ENCODE peak calls at places on chromosomes 16 and 17, in nine cellular contexts. W is fibroblast of the aortic adventitia, A is mucosa of descending colon, U is endothelial cell of umbilical vein, O is kidney, I is esophagus squamous epithelium, Q is tibial artery, E is mammary epithelial cell, T is BJ. C is an unnamed sample.

GRCh38 chr17:40993856-40994255 is at the start of gene KRTAP3-3:
- DNase-seq in O (no peak), E (no peak), U (no peak), Q (no peak), I (no peak), A (no peak), T (no peak), W (no peak), C (no peak)

GRCh38 chr17:20174588-20175265 is 165.6 kb downstream of the SPECC1 start:
- DNase-seq in A (no peak), Q (no peak), E (no peak), I (no peak), W (peak), U (no peak), T (no peak), O (no peak), C (no peak)

GRCh38 chr17:42647778-42648177 is 11.3 kb upstream of the TUBG2 start:
- DNase-seq in I (no peak), W (no peak), U (no peak), Q (no peak), E (no peak), T (no peak), A (no peak), O (no peak), C (no peak)

GRCh38 chr17:72725432-72726068 is 366.9 kb downstream of the SLC39A11 start:
- DNase-seq in I (no peak), O (no peak), A (peak), T (no peak), U (peak), W (peak), Q (no peak), E (peak), C (no peak)

GRCh38 chr16:89033304-89033703 is 56.3 kb upstream of the CBFA2T3 start:
- DNase-seq in A (peak), I (no peak), E (no peak), Q (no peak), O (peak), U (no peak), T (no peak), W (no peak), C (no peak)

GRCh38 chr16:31267332-31268032 is 7.7 kb downstream of the ITGAM start:
- DNase-seq in Q (no peak), U (no peak), W (no peak), I (no peak), O (no peak), A (no peak), T (no peak), E (peak), C (no peak)

GRCh38 chr16:86923656-86924055 is 345.3 kb downstream of the FOXL1 start:
- DNase-seq in Q (no peak), I (no peak), E (no peak), U (peak), W (no peak), A (no peak), T (no peak), O (no peak), C (no peak)

GRCh38 chr17:55680983-55681382 is 41.7 kb downstream of the TMEM100 start:
- DNase-seq in O (no peak), I (no peak), U (no peak), Q (no peak), E (no peak), T (no peak), A (no peak), W (no peak), C (no peak)

GRCh38 chr17:4810696-4811289 is 3.8 kb downstream of the PLD2 start:
- DNase-seq in I (no peak), Q (no peak), T (no peak), E (no peak), U (no peak), A (no peak), W (no peak), O (no peak), C (no peak)

GRCh38 chr17:14121952-14122351 is 52.6 kb downstream of the COX10 start:
- DNase-seq in O (no peak), U (peak), T (no peak), E (no peak), Q (no peak), A (no peak), W (no peak), I (no peak), C (no peak)

GRCh38 chr17:14304876-14305636 is 4.2 kb downstream of the HS3ST3B1 start:
- DNase-seq in A (no peak), W (peak), I (no peak), Q (no peak), T (no peak), O (no peak), U (no peak), E (no peak), C (no peak)

GRCh38 chr17:78124081-78124835 is 4.3 kb downstream of the TMC6 start:
- DNase-seq in O (peak), U (no peak), T (no peak), A (peak), E (no peak), W (no peak), I (no peak), Q (no peak), C (no peak)

GRCh38 chr16:47887496-47887895 is 268.3 kb downstream of the ABCC12 start:
- DNase-seq in E (peak), I (no peak), Q (no peak), T (no peak), W (peak), U (no peak), A (no peak), O (no peak), C (no peak)

GRCh38 chr17:31491794-31492171 is 100.3 kb downstream of the RAB11FIP4 start:
- DNase-seq in W (no peak), E (peak), O (peak), I (no peak), U (no peak), Q (no peak), T (no peak), A (no peak), C (no peak)

GRCh38 chr16:89256651-89257254 is 39.2 kb downstream of the ZNF778 start:
- DNase-seq in W (peak), E (peak), T (no peak), A (peak), I (no peak), U (peak), O (peak), Q (peak), C (no peak)

GRCh38 chr16:3561626-3562025 is 15.6 kb downstream of the NLRC3 start:
- DNase-seq in E (no peak), I (no peak), T (no peak), Q (no peak), U (no peak), W (no peak), O (peak), A (no peak), C (no peak)

GRCh38 chr16:67207857-67208524 is 9.1 kb downstream of the ELMO3 start:
- DNase-seq in T (peak), O (peak), U (no peak), Q (no peak), I (no peak), W (no peak), A (no peak), E (peak), C (no peak)

GRCh38 chr17:73099504-73099903 is 7.0 kb upstream of the SLC39A11 start:
- DNase-seq in I (no peak), E (no peak), T (no peak), Q (no peak), A (no peak), O (no peak), U (no peak), W (no peak), C (no peak)

GRCh38 chr17:77961741-77962140 is 3.2 kb downstream of the TNRC6C start:
- DNase-seq in T (no peak), W (peak), U (no peak), I (no peak), Q (no peak), E (no peak), O (no peak), A (no peak), C (no peak)

GRCh38 chr16:7363397-7364053 is 30.9 kb downstream of the RBFOX1 start:
- DNase-seq in T (no peak), A (no peak), I (no peak), Q (no peak), W (no peak), O (no peak), U (no peak), E (no peak), C (no peak)

GRCh38 chr16:35562471-35562870 is 2103.1 kb downstream of the TP53TG3F start:
- DNase-seq in A (no peak), O (no peak), W (no peak), Q (no peak), I (no peak), U (no peak), T (no peak), E (no peak), C (no peak)

GRCh38 chr16:30829130-30830071 is 42.4 kb upstream of the ZNF629 start:
- DNase-seq in W (no peak), O (no peak), E (no peak), T (no peak), I (no peak), A (peak), U (no peak), Q (no peak), C (no peak)

GRCh38 chr17:79331492-79331891 is 256.9 kb downstream of the ENGASE start:
- DNase-seq in T (no peak), O (no peak), Q (no peak), W (no peak), E (peak), U (no peak), I (no peak), A (no peak), C (no peak)

GRCh38 chr16:50834701-50835100 is 92.8 kb downstream of the CYLD start:
- DNase-seq in Q (no peak), W (no peak), E (no peak), T (no peak), I (no peak), O (no peak), U (no peak), A (no peak), C (no peak)

GRCh38 chr17:59349178-59349577 is 17.7 kb downstream of the YPEL2 start:
- DNase-seq in W (no peak), T (no peak), O (no peak), A (no peak), Q (no peak), U (no peak), E (no peak), I (no peak), C (no peak)

GRCh38 chr17:79667121-79667715 is 56.4 kb upstream of the RBFOX3 start:
- DNase-seq in W (no peak), I (no peak), A (no peak), E (no peak), U (no peak), O (no peak), Q (no peak), T (no peak), C (no peak)

GRCh38 chr17:61366076-61366714 is 33.4 kb upstream of the TBX2 start:
- DNase-seq in U (no peak), T (no peak), W (no peak), Q (no peak), O (no peak), A (no peak), I (no peak), E (no peak), C (no peak)

GRCh38 chr17:75405365-75406221 is at the start of gene GRB2:
- DNase-seq in A (peak), O (peak), W (peak), U (peak), E (peak), I (peak), T (peak), Q (peak), C (peak)

GRCh38 chr17:75400326-75400939 is 5.0 kb downstream of the GRB2 start:
- DNase-seq in W (no peak), I (no peak), Q (no peak), E (no peak), U (no peak), A (no peak), O (no peak), T (no peak), C (no peak)

GRCh38 chr17:75404739-75405364 is 626 bp downstream of the GRB2 start:
- DNase-seq in Q (no peak), O (peak), T (no peak), U (peak), E (peak), I (no peak), W (peak), A (peak), C (no peak)

GRCh38 chr17:75404223-75404738 is 1.2 kb downstream of the GRB2 start:
- DNase-seq in E (peak), U (peak), T (no peak), I (no peak), O (no peak), A (peak), Q (peak), W (peak), C (no peak)

GRCh38 chr17:75402038-75402437 is 3.4 kb downstream of the GRB2 start:
- DNase-seq in Q (no peak), W (no peak), U (no peak), O (no peak), I (no peak), A (no peak), E (no peak), T (no peak), C (no peak)
- H3K4me3 ChIP-seq in Q (no peak), W (no peak), U (no peak), O (no peak), I (no peak), A (no peak), E (no peak), T (no peak), C (no peak)

DNA sequence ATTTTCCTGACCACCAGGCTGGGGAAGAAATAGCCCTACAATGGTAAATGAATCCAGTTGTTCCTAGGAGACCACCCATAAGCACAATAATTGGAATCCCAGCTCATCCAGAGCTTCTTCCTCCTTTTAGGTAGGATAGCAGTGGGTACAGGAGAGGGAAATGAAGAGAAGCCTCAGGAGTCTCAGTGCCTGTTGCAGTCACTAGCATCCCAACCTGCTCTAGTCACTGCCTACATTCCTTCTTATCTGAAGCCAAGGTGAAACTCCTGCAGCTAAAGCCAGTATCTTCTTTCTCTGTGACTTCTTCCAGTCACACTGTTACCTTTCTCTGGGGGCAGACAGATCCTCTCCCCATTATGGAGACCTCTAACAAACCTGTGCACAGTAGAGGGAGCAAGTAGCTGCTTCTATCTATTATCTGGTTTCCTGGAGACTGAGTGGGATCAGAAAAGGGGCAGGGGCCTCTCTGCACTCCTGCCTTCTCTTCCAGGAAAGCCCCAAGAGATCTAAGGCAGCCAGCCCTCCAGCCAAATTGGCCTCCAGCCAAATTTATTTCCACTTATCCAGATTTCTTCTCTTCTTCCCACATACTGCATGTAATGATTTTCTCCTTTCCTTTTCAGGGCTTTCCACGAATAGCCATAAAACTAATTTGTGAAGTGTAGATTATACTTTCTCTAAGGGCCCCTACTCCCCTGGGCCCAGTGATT is 85.5 kb downstream of the SSH2 start:
- DNase-seq in Q (no peak), W (peak), U (peak), E (no peak), A (no peak), I (no peak), O (no peak), T (no peak), C (no peak)
- TF ChIP-seq CTCF in Q (no peak), W (no peak), U (no peak), E (no peak), A (no peak), I (no peak), O (no peak), T (no peak), C (no peak)

GRCh38 chr17:64507418-64507766 is 615 bp downstream of the CEP95 start:
- DNase-seq in U (peak), O (no peak), W (peak), I (no peak), Q (no peak), E (peak), A (no peak), T (peak), C (no peak)

GRCh38 chr17:64508683-64509082 is 1.9 kb downstream of the CEP95 start:
- DNase-seq in W (no peak), A (no peak), I (no peak), T (no peak), Q (no peak), E (no peak), U (no peak), O (no peak), C (no peak)

GRCh38 chr17:64506576-64507417 is at the start of gene CEP95:
- DNase-seq in T (peak), W (peak), A (peak), Q (peak), O (peak), I (peak), E (peak), U (peak), C (peak)

GRCh38 chr17:64506201-64506575 is at the start of gene DDX5:
- DNase-seq in W (peak), Q (peak), I (peak), O (peak), U (peak), T (no peak), E (no peak), A (peak), C (peak)

GRCh38 chr17:64509179-64509578 is 2.4 kb downstream of the CEP95 start:
- DNase-seq in Q (no peak), T (no peak), I (no peak), O (no peak), E (no peak), W (no peak), A (no peak), U (no peak), C (no peak)
- H3K4me3 ChIP-seq in Q (no peak), T (no peak), I (no peak), O (no peak), E (no peak), W (no peak), A (no peak), U (no peak), C (no peak)

GRCh38 chr17:38907930-38908675 is 17.3 kb upstream of the LASP1NB start:
- DNase-seq in Q (no peak), U (no peak), E (no peak), I (no peak), O (no peak), T (no peak), A (peak), W (no peak), C (no peak)
- TF ChIP-seq CTCF in Q (no peak), U (peak), E (no peak), I (no peak), O (no peak), T (no peak), A (no peak), W (no peak), C (no peak)

GRCh38 chr17:75430159-75430748 is 24.8 kb upstream of the GRB2 start:
- DNase-seq in U (no peak), E (no peak), O (no peak), T (peak), Q (no peak), W (peak), I (no peak), A (no peak), C (no peak)
- H3K4me3 ChIP-seq in U (no peak), E (no peak), O (no peak), T (peak), Q (no peak), W (no peak), I (no peak), A (no peak), C (no peak)

GRCh38 chr17:74919440-74920305 is 3.4 kb downstream of the USH1G start:
- DNase-seq in U (no peak), O (no peak), Q (no peak), E (no peak), I (no peak), T (no peak), W (peak), A (peak), C (no peak)
- TF ChIP-seq CTCF in U (peak), O (no peak), Q (no peak), E (no peak), I (no peak), T (peak), W (peak), A (no peak), C (no peak)

GRCh38 chr16:83967838-83968482 is at the start of gene NECAB2:
- DNase-seq in W (peak), Q (no peak), I (no peak), U (peak), T (no peak), A (peak), E (no peak), O (peak), C (no peak)
- H3K4me3 ChIP-seq in W (peak), Q (peak), I (peak), U (no peak), T (peak), A (no peak), E (no peak), O (no peak), C (peak)

GRCh38 chr17:69723741-69724140 is 309.2 kb downstream of the MAP2K6 start:
- DNase-seq in Q (no peak), U (peak), T (no peak), E (peak), A (no peak), W (no peak), I (no peak), O (no peak), C (no peak)
- TF ChIP-seq CTCF in Q (no peak), U (peak), T (no peak), E (peak), A (no peak), W (peak), I (no peak), O (no peak), C (no peak)

GRCh38 chr17:36720131-36720530 is 118.7 kb downstream of the MRM1 start:
- DNase-seq in O (no peak), U (no peak), E (no peak), I (no peak), W (no peak), Q (no peak), A (peak), T (no peak), C (no peak)

GRCh38 chr17:36722121-36722902 is 120.9 kb downstream of the MRM1 start:
- DNase-seq in U (peak), E (no peak), A (peak), W (peak), T (no peak), I (no peak), Q (no peak), O (peak), C (no peak)

GRCh38 chr17:36722903-36723263 is 121.5 kb downstream of the MRM1 start:
- DNase-seq in I (no peak), A (no peak), O (no peak), Q (no peak), T (no peak), E (no peak), U (no peak), W (no peak), C (no peak)

GRCh38 chr17:36723459-36723858 is 122.1 kb downstream of the MRM1 start:
- DNase-seq in E (no peak), Q (no peak), O (no peak), I (no peak), T (no peak), W (no peak), A (no peak), U (no peak), C (no peak)

DNA sequence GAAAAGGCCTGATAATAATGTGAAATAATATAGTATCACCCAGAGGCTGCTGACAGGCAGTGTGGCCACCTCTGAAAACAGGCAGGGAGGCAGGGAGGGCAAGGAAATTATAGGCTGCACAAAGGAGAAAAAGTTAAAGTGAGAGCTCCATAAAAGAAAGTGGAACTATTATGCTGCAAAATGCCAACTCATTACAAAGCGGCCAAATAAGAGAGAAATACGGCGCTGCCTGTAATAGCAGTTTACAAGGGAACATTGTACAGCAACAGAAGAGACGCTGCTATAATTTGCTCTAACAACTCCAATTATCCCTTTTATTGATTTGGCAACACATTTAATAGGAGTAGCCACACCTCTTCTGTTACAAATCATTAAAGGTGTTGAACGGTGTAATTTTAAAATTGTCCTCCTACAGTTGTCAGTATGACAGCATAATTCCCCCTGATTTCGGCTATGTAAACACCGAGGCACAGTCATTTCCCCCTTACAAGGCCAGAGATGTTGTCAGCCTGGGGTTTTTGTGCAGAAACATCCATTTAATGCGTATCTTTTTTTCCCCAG is 120.3 kb downstream of the MRM1 start:
- DNase-seq in W (peak), O (no peak), A (no peak), I (no peak), U (peak), E (no peak), T (no peak), Q (no peak), C (no peak)
- H3K4me3 ChIP-seq in W (no peak), O (no peak), A (no peak), I (peak), U (no peak), E (no peak), T (peak), Q (peak), C (peak)

C was measured in thoracic aorta.